ENCODE peak calls at places on chromosomes 11 and 22, in ten cellular contexts. E is heart left ventricle, H is lung, V is neural progenitor cell, Z is uterus, M is NT2/D1, A is astrocyte, F is Panc1, J is fibroblast of lung, R is mesendoderm. U is an unnamed sample.
A peak's percentile ranks its signal among the peaks of the same experiment; 100 is the strongest.

GRCh38 chr11:33006010-33006409 is 9.7 kb upstream of the DEPDC7 start:
- DNase-seq in E (no peak), H (no peak), V (no peak), Z (no peak), M (no peak), A (no peak), F (no peak), J (no peak), R (no peak), U (no peak)

GRCh38 chr11:24145411-24145810 is 351.4 kb upstream of the LUZP2 start:
- DNase-seq in E (no peak), H (no peak), V (no peak), Z (no peak), M (no peak), A (no peak), F (no peak), J (peak; percentile 2), R (no peak), U (no peak)

GRCh38 chr11:130179396-130180306 is 20.1 kb downstream of the ST14 start:
- DNase-seq in E (no peak), H (peak; percentile 39), V (no peak), Z (no peak), M (no peak), A (no peak), F (no peak), J (no peak), R (no peak), U (no peak)

GRCh38 chr22:22587577-22588188 is 28.6 kb upstream of the PRAME start:
- DNase-seq in E (no peak), H (no peak), V (no peak), Z (no peak), M (no peak), A (no peak), F (no peak), J (no peak), R (no peak), U (no peak)

GRCh38 chr11:47616726-47617416 is 22.7 kb upstream of the C1QTNF4 start:
- DNase-seq in E (peak; percentile 64), H (peak; percentile 35), V (peak; percentile 60), Z (peak; percentile 59), M (no peak), A (peak; percentile 52), F (peak; percentile 35), J (peak; percentile 65), R (peak; percentile 75), U (peak; percentile 29)

GRCh38 chr11:34824425-34824824 is 91.8 kb downstream of the APIP start:
- DNase-seq in E (no peak), H (no peak), V (no peak), Z (no peak), M (no peak), A (no peak), F (no peak), J (no peak), R (no peak), U (no peak)

GRCh38 chr11:103749158-103749557 is 287.3 kb upstream of the DDI1 start:
- DNase-seq in E (no peak), H (no peak), V (no peak), Z (no peak), M (no peak), A (peak; percentile 10), F (no peak), J (peak; percentile 27), R (no peak), U (no peak)

GRCh38 chr11:18265949-18266348 is at the start of gene SAA1:
- DNase-seq in E (no peak), H (no peak), V (no peak), Z (no peak), M (no peak), A (no peak), F (no peak), J (no peak), R (no peak), U (no peak)

GRCh38 chr11:121291896-121292502 is 572 bp upstream of the SC5D start:
- DNase-seq in E (no peak), H (no peak), V (no peak), Z (no peak), M (peak; percentile 1), A (no peak), F (no peak), J (peak; percentile 13), R (peak; percentile 42), U (no peak)

GRCh38 chr11:6618117-6619020 is 853 bp downstream of the TPP1 start:
- DNase-seq in E (peak; percentile 51), H (no peak), V (no peak), Z (peak; percentile 75), M (no peak), A (peak; percentile 78), F (no peak), J (peak; percentile 83), R (peak; percentile 67), U (no peak)

GRCh38 chr22:20948450-20948849 is 18.6 kb upstream of the AIFM3 start:
- DNase-seq in E (no peak), H (no peak), V (no peak), Z (no peak), M (no peak), A (no peak), F (no peak), J (no peak), R (no peak), U (no peak)

GRCh38 chr11:88414385-88414861 is 76.9 kb upstream of the CTSC start:
- DNase-seq in E (peak; percentile 43), H (peak; percentile 42), V (no peak), Z (no peak), M (no peak), A (peak; percentile 75), F (no peak), J (peak; percentile 81), R (no peak), U (no peak)

DNA sequence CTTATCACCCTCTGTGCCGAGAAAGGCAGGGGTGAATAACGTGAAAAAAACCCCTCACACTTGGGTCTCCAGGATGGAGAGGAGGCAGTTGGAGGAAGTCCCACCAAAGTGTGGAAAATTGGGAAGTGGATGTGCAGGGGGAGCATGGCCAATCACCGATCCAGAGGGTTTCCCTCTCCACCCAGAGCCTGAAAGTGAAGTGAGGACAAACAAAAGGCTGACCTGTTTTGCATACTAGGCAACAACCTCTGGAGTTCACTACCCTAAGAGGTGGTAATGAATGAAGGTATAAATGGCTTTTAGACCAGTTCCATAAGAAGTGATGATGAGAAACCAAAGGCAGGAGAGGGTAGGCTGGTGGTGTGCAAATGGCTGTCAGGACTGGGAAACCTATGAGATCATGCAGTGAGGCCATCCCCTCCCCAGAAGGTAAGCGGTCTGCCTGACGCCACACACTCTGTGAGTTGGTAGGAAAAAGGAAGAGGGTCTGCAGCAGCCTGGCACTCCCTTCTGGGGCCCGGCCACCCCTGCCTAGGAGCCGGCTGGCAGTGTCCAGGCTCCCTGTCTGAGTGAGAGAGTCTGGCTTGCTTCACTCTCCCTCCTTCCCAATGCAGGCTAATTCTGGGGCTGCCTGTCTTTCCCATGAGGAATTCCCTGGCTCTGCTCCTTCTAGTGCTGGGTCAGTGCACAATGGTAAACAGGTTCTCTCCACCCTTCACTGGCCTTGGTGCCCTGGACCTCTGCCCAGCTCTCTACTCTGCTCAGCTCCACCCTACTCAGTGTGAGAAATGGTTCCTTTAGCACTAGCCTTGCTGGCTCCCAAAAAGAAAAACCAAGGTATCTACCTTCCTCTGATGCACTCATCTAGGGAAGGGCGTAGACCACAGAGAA is 15.6 kb downstream of the TBC1D10A start:
- DNase-seq in E (peak; percentile 79), H (peak; percentile 73), V (no peak), Z (peak; percentile 67), M (no peak), A (peak; percentile 71), F (no peak), J (peak; percentile 78), R (no peak), U (no peak)
- H3K4me1 ChIP-seq in E (peaks cover 69% of the 10 kb centered on the region), H (peaks cover 54% of the 10 kb centered on the region), V (no peaks in the 10 kb centered on the region), Z (peaks cover 35% of the 10 kb centered on the region), M (peaks cover 9% of the 10 kb centered on the region), A (peaks cover 42% of the 10 kb centered on the region), F (peaks cover 44% of the 10 kb centered on the region), J (peaks cover 32% of the 10 kb centered on the region), R (peaks cover 3% of the 10 kb centered on the region), U (no peaks in the 10 kb centered on the region)

DNA sequence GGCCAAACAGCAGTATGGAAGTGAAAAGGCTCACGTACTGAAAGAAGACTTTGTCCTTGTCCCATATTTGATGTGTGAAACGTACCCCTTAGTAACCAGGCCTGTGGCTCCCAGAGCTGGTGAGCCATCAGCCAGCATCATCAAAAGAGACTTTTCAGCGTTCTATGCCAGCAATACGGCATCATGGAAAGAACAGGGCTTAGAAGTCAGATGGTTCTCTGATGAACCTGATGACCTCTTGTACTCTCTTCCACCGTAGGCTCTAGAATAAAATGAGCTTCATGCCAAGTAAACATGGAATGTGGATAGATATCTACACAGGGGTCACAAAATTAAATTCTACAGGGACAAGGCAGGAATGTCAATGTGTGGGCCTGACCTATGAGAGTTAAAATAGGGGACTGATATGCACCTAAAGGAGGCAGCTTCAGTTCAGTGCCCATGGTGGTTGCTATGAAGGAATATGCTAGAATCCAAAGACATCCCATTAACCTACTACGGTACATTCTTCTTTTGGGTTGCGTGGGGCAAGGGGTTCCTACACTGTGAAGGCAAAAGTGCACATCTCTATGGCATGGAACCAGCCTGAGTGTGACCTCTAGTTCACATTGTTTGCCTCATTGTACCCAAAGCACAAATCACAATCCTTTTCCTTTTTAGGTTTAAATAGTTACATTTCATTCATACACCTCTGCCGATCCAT is 130.6 kb downstream of the ETS1 start:
- DNase-seq in E (no peak), H (no peak), V (no peak), Z (no peak), M (no peak), A (no peak), F (no peak), J (no peak), R (no peak), U (no peak)
- H3K36me3 ChIP-seq in E (peaks cover 11% of the 10 kb centered on the region), H (peaks cover 20% of the 10 kb centered on the region), V (no peaks in the 10 kb centered on the region), Z (no peaks in the 10 kb centered on the region), M (peaks cover 26% of the 10 kb centered on the region), A (peaks cover 38% of the 10 kb centered on the region), F (peaks cover 11% of the 10 kb centered on the region), J (peaks cover 6% of the 10 kb centered on the region), R (no peaks in the 10 kb centered on the region), U (no peaks in the 10 kb centered on the region)

DNA sequence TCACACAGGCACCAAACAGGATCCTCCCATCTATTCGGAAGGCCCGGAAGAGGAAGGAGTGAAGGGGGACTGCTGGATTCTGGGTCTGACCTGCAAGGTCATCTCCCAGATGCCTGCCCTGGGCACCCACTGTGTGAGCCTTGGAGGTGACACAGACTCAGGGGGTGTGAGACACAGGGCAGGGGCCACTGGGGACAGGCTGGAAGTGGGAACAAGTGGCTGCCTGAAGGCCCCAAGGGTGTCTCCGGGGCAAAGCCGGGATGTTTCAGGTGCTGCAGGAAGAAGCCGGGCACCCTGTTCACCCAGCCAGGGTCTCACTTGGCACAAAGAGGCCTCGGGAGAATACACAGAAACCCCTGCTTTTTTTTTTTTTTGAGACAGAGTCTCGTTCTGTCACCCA is 385.5 kb downstream of the CTTN start:
- DNase-seq in E (no peak), H (no peak), V (no peak), Z (no peak), M (no peak), A (no peak), F (no peak), J (no peak), R (no peak), U (no peak)
- H3K4me1 ChIP-seq in E (no peaks in the 10 kb centered on the region), H (no peaks in the 10 kb centered on the region), V (no peaks in the 10 kb centered on the region), Z (no peaks in the 10 kb centered on the region), M (no peaks in the 10 kb centered on the region), A (peaks cover 16% of the 10 kb centered on the region), F (peaks cover 9% of the 10 kb centered on the region), J (no peaks in the 10 kb centered on the region), R (no peaks in the 10 kb centered on the region), U (no peaks in the 10 kb centered on the region)

GRCh38 chr22:38744981-38745380 is 10.8 kb downstream of the SUN2 start:
- DNase-seq in E (no peak), H (no peak), V (no peak), Z (no peak), M (no peak), A (no peak), F (no peak), J (no peak), R (no peak), U (no peak)
- H3K36me3 ChIP-seq in E (peaks cover 42% of the 10 kb centered on the region), H (peaks cover 38% of the 10 kb centered on the region), V (no peaks in the 10 kb centered on the region), Z (peaks cover 2% of the 10 kb centered on the region), M (peaks cover 58% of the 10 kb centered on the region), A (peaks cover 42% of the 10 kb centered on the region), F (no peaks in the 10 kb centered on the region), J (peaks cover 40% of the 10 kb centered on the region), R (peaks cover 3% of the 10 kb centered on the region), U (peaks cover 4% of the 10 kb centered on the region)

GRCh38 chr22:42642801-42643631 is 2.6 kb upstream of the ATP5MGL start:
- DNase-seq in E (no peak), H (no peak), V (peak; percentile 31), Z (no peak), M (no peak), A (no peak), F (no peak), J (no peak), R (no peak), U (no peak)
- H3K4me1 ChIP-seq in E (peaks cover 72% of the 10 kb centered on the region), H (peaks cover 53% of the 10 kb centered on the region), V (peaks cover 10% of the 10 kb centered on the region), Z (peaks cover 31% of the 10 kb centered on the region), M (peaks cover 9% of the 10 kb centered on the region), A (peaks cover 32% of the 10 kb centered on the region), F (no peaks in the 10 kb centered on the region), J (peaks cover 29% of the 10 kb centered on the region), R (peaks cover 3% of the 10 kb centered on the region), U (peaks cover 15% of the 10 kb centered on the region)

U was measured in iPS DF 6.9.